ENCODE peak calls at places on chromosomes 1 and 21, in ten cellular contexts. V is endodermal cell, W is fibroblast of lung, G is tibial artery, A is mucosa of descending colon, H is heart right ventricle, P is A549, X is RWPE2, L is heart left ventricle, F is A673. C is an unnamed sample.

GRCh38 chr1:175114996-175115395 is 47.4 kb downstream of the TNN start:
- DNase-seq in V (no peak), W (no peak), G (no peak), A (no peak), H (no peak), P (no peak), X (no peak), L (no peak), F (no peak), C (no peak)

GRCh38 chr1:46303872-46304326 is 401 bp downstream of the UQCRH start:
- DNase-seq in V (no peak), W (no peak), G (no peak), A (no peak), H (no peak), P (no peak), X (no peak), L (no peak), F (no peak), C (no peak)

GRCh38 chr1:208541225-208541855 is 297.2 kb upstream of the PLXNA2 start:
- DNase-seq in V (no peak), W (no peak), G (no peak), A (no peak), H (no peak), P (no peak), X (no peak), L (no peak), F (no peak), C (no peak)

GRCh38 chr1:193377472-193377871 is 191.1 kb upstream of the B3GALT2 start:
- DNase-seq in V (no peak), W (no peak), G (no peak), A (no peak), H (no peak), P (no peak), X (no peak), L (no peak), F (no peak), C (no peak)

GRCh38 chr1:107952989-107953388 is 12.0 kb downstream of the VAV3 start:
- DNase-seq in V (no peak), W (no peak), G (no peak), A (no peak), H (peak; percentile 30), P (no peak), X (no peak), L (no peak), F (no peak), C (no peak)

GRCh38 chr1:166164995-166165660 is 1.7 kb downstream of the FAM78B start:
- DNase-seq in V (peak; percentile 92), W (peak; percentile 44), G (peak; percentile 29), A (peak; percentile 63), H (peak; percentile 39), P (peak; percentile 36), X (no peak), L (peak; percentile 65), F (peak; percentile 59), C (peak; percentile 40)

GRCh38 chr1:43165765-43166164 is 6.3 kb downstream of the EBNA1BP2 start:
- DNase-seq in V (no peak), W (no peak), G (no peak), A (no peak), H (no peak), P (no peak), X (no peak), L (no peak), F (no peak), C (no peak)

GRCh38 chr1:114671939-114672275 is 2.1 kb upstream of the DENND2C start:
- DNase-seq in V (no peak), W (no peak), G (no peak), A (peak; percentile 27), H (no peak), P (no peak), X (no peak), L (no peak), F (no peak), C (no peak)

GRCh38 chr1:29767088-29767685 is 530.9 kb downstream of the PTPRU start:
- DNase-seq in V (peak; percentile 29), W (no peak), G (no peak), A (no peak), H (no peak), P (no peak), X (no peak), L (no peak), F (no peak), C (no peak)

GRCh38 chr1:66253330-66253921 is 280.5 kb upstream of the SGIP1 start:
- DNase-seq in V (no peak), W (peak; percentile 82), G (no peak), A (no peak), H (peak; percentile 45), P (peak; percentile 55), X (no peak), L (no peak), F (peak; percentile 82), C (no peak)

GRCh38 chr1:8370928-8371327 is 53.0 kb downstream of the SLC45A1 start:
- DNase-seq in V (no peak), W (no peak), G (no peak), A (no peak), H (peak; percentile 58), P (no peak), X (no peak), L (peak; percentile 66), F (peak; percentile 63), C (no peak)

GRCh38 chr21:30097791-30098190 is 68.8 kb downstream of the CLDN17 start:
- DNase-seq in V (no peak), W (no peak), G (no peak), A (no peak), H (no peak), P (no peak), X (no peak), L (no peak), F (no peak), C (no peak)

GRCh38 chr1:67316918-67317317 is 9.2 kb downstream of the IL12RB2 start:
- DNase-seq in V (no peak), W (no peak), G (no peak), A (no peak), H (no peak), P (no peak), X (no peak), L (no peak), F (no peak), C (no peak)

DNA sequence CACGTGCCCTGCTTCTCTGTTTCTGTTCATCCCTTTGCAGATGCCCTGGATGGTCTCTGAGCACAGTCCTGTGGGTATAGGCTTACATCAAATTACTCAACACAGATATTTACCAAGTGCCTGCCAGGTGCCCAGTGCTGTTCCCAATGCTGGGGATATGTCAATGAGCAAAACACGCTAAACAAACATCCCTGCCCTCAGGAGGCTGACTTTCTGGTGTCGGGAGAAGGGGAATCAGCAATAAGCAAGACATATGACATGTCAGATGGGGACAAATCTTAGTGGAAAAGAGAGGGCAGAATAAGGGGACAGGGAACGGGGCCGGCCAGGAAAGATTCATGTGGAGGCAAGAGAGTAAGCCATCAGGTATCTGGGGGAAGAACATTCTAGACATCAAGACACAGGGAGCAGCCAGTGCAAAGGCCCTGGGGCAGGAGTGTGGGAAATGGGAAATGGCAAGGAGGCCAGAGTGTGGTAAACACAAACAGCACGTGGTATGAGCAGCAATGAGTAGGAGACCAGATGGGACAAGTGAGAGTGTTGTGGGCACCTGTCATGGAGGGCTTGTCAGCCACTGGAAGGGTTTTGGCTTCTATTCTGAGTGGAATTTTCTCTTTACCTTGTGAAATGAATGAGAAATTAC is 160.2 kb upstream of the KAZN start:
- DNase-seq in V (no peak), W (no peak), G (no peak), A (no peak), H (no peak), P (no peak), X (no peak), L (no peak), F (no peak), C (no peak)
- H3K4me1 ChIP-seq in V (no peaks in the 10 kb centered on the region), W (peaks cover 12% of the 10 kb centered on the region), G (no peaks in the 10 kb centered on the region), A (no peaks in the 10 kb centered on the region), H (no peaks in the 10 kb centered on the region), P (no peaks in the 10 kb centered on the region), X (peaks cover 29% of the 10 kb centered on the region), L (no peaks in the 10 kb centered on the region), F (peaks cover 22% of the 10 kb centered on the region), C (no peaks in the 10 kb centered on the region)

GRCh38 chr1:27527857-27528700 is 38.1 kb upstream of the WASF2 start:
- DNase-seq in V (peak; percentile 87), W (no peak), G (no peak), A (peak; percentile 88), H (no peak), P (no peak), X (no peak), L (peak; percentile 74), F (no peak), C (peak; percentile 61)

GRCh38 chr1:27523666-27524020 is 33.7 kb upstream of the WASF2 start:
- DNase-seq in V (no peak), W (no peak), G (no peak), A (no peak), H (no peak), P (no peak), X (no peak), L (no peak), F (no peak), C (no peak)

GRCh38 chr1:27527223-27527856 is 37.4 kb upstream of the WASF2 start:
- DNase-seq in V (peak; percentile 97), W (peak; percentile 85), G (no peak), A (peak; percentile 69), H (peak; percentile 69), P (no peak), X (no peak), L (peak; percentile 87), F (no peak), C (no peak)

GRCh38 chr1:27526569-27527222 is 36.7 kb upstream of the WASF2 start:
- DNase-seq in V (no peak), W (no peak), G (no peak), A (no peak), H (no peak), P (no peak), X (no peak), L (no peak), F (no peak), C (no peak)

GRCh38 chr1:27525296-27526271 is 35.6 kb upstream of the WASF2 start:
- DNase-seq in V (peak; percentile 88), W (peak; percentile 82), G (peak; percentile 72), A (peak; percentile 74), H (peak; percentile 89), P (no peak), X (no peak), L (peak; percentile 94), F (peak; percentile 82), C (no peak)
- H3K4me3 ChIP-seq in V (no peak overlapping the region), W (peak overlapping the region; percentile 53), G (peak overlapping the region; percentile 19), A (no peak overlapping the region), H (peak overlapping the region; percentile 28), P (no peak overlapping the region), X (no peak overlapping the region), L (peak overlapping the region; percentile 55), F (no peak overlapping the region), C (no peak overlapping the region)

GRCh38 chr1:169634877-169635276 is 5.0 kb upstream of the SELP start:
- DNase-seq in V (no peak), W (no peak), G (no peak), A (no peak), H (no peak), P (no peak), X (no peak), L (no peak), F (no peak), C (no peak)
- TF ChIP-seq CTCF in V (no peak), W (no peak), G (no peak), A (no peak), H (no peak), P (no peak), X (no peak), L (no peak), F (no peak), C (no peak)

DNA sequence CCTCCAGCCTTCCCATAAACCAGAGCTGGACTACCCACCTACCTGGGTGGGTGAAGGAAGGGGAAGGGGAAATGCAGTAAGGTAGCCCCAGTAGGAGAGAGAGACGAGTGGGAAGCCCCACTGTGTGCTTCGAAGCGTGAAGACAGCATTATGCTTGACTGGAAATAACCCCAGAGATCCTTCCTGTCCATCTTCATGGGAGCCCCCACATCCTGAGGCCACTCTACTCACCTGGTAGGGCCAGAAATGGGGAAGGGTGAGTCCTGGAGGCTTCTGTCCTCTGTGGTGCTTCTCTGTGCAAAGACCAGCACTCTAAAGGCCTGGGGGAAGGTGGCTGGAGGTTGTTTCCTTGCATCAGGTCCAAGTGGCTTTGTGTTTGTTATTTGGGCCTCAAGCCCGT is 10.0 kb upstream of the RASSF5 start:
- DNase-seq in V (no peak), W (no peak), G (no peak), A (peak; percentile 12), H (no peak), P (no peak), X (no peak), L (no peak), F (no peak), C (no peak)
- H3K4me1 ChIP-seq in V (no peaks in the 10 kb centered on the region), W (peaks cover 12% of the 10 kb centered on the region), G (peaks cover 55% of the 10 kb centered on the region), A (peaks cover 3% of the 10 kb centered on the region), H (peaks cover 33% of the 10 kb centered on the region), P (peaks cover 16% of the 10 kb centered on the region), X (peaks cover 11% of the 10 kb centered on the region), L (peaks cover 32% of the 10 kb centered on the region), F (no peaks in the 10 kb centered on the region), C (peaks cover 31% of the 10 kb centered on the region)